ENCODE peak calls at places on chromosomes 6 and 20, in ten cellular contexts. K is CD8-positive, alpha-beta T cell; B is upper lobe of right lung; E is left ventricle myocardium inferior; I is GM23248; V is thoracic aorta; G is Panc1; P is HCT116; D is cardiac muscle cell; Q is lung. F is an unnamed sample.

GRCh38 chr6:82385102-82385501 is 21.5 kb downstream of the TPBG start:
- DNase-seq in D (no peak), I (no peak), B (no peak), G (no peak), P (no peak), Q (no peak), V (no peak), K (no peak), E (no peak), F (no peak)

GRCh38 chr6:39189915-39190544 is 39.2 kb downstream of the KCNK5 start:
- DNase-seq in Q (peak; percentile 70), I (peak; percentile 61), B (peak; percentile 79), V (no peak), E (peak; percentile 25), G (no peak), P (no peak), K (no peak), D (peak; percentile 27), F (no peak)

GRCh38 chr6:73451166-73452106 is 661 bp downstream of the CGAS start:
- DNase-seq in G (peak; percentile 54), K (peak; percentile 49), P (no peak), B (peak; percentile 75), V (no peak), Q (peak; percentile 31), E (peak; percentile 32), D (peak; percentile 59), I (peak; percentile 76), F (peak; percentile 41)

GRCh38 chr6:157224957-157225574 is 98.3 kb downstream of the TMEM242 start:
- DNase-seq in B (peak; percentile 25), V (no peak), I (no peak), K (peak; percentile 5), Q (no peak), E (no peak), P (no peak), G (no peak), D (no peak), F (no peak)

GRCh38 chr6:24100336-24100735 is 25.7 kb upstream of the NRSN1 start:
- DNase-seq in I (no peak), V (no peak), B (no peak), P (no peak), K (no peak), E (no peak), Q (no peak), G (no peak), D (no peak), F (no peak)

GRCh38 chr20:17446171-17446570 is 85.0 kb downstream of the BFSP1 start:
- DNase-seq in Q (no peak), D (no peak), I (no peak), E (no peak), B (no peak), P (no peak), G (no peak), V (no peak), K (no peak), F (no peak)

GRCh38 chr6:144152334-144152900 is 2.1 kb downstream of the STX11 start:
- DNase-seq in V (no peak), G (no peak), E (no peak), I (no peak), P (no peak), D (no peak), B (peak; percentile 70), K (no peak), Q (no peak), F (no peak)

GRCh38 chr6:157832250-157832967 is 9.4 kb downstream of the SNX9 start:
- DNase-seq in I (peak; percentile 69), P (no peak), E (no peak), D (peak; percentile 33), K (no peak), V (no peak), G (no peak), Q (no peak), B (no peak), F (no peak)

GRCh38 chr6:13709698-13710551 is 1.7 kb downstream of the RANBP9 start:
- DNase-seq in D (peak; percentile 49), E (no peak), V (no peak), I (peak; percentile 59), P (no peak), Q (no peak), K (no peak), G (no peak), B (no peak), F (peak; percentile 36)

GRCh38 chr6:107392069-107392468 is 67.3 kb downstream of the PDSS2 start:
- DNase-seq in G (no peak), I (no peak), D (no peak), E (no peak), V (no peak), B (no peak), P (no peak), K (no peak), Q (no peak), F (no peak)

GRCh38 chr6:107386904-107387303 is 72.5 kb downstream of the PDSS2 start:
- DNase-seq in P (no peak), D (no peak), K (no peak), V (no peak), E (no peak), I (no peak), G (no peak), B (no peak), Q (no peak), F (no peak)

GRCh38 chr6:107390056-107390455 is 69.3 kb downstream of the PDSS2 start:
- DNase-seq in E (no peak), B (no peak), I (no peak), V (no peak), G (no peak), Q (no peak), D (no peak), P (no peak), K (no peak), F (no peak)

GRCh38 chr6:107386340-107386739 is 73.0 kb downstream of the PDSS2 start:
- DNase-seq in G (no peak), E (no peak), B (no peak), K (no peak), D (peak; percentile 42), V (no peak), P (no peak), Q (no peak), I (peak; percentile 27), F (no peak)

DNA sequence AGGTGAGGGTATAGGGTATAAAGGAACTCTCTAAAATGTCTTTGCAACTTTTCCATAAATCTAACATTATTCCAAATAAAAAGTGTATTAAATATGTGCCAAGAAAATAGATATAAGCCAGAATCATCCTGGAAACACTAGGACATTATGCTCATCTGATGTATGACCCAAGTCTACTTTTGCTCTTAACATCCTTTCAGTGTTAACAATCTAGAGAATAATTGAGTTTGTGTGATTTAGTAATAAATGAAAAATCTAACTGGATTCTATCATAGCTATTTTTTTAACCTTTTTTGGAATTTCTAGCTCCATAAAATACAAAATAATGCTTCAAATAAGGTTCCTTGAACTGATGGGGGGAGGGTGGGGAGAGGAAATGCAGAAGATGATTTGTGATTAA is 68.7 kb downstream of the PDSS2 start:
- DNase-seq in V (no peak), K (no peak), D (no peak), B (no peak), E (no peak), P (no peak), Q (no peak), I (no peak), G (no peak), F (no peak)
- H3K4me1 ChIP-seq in V (no peaks in the 10 kb centered on the region), K (no peaks in the 10 kb centered on the region), D (peaks cover 13% of the 10 kb centered on the region), B (no peaks in the 10 kb centered on the region), E (no peaks in the 10 kb centered on the region), P (no peaks in the 10 kb centered on the region), Q (no peaks in the 10 kb centered on the region), I (peaks cover 5% of the 10 kb centered on the region), G (no peaks in the 10 kb centered on the region), F (no peaks in the 10 kb centered on the region)

DNA sequence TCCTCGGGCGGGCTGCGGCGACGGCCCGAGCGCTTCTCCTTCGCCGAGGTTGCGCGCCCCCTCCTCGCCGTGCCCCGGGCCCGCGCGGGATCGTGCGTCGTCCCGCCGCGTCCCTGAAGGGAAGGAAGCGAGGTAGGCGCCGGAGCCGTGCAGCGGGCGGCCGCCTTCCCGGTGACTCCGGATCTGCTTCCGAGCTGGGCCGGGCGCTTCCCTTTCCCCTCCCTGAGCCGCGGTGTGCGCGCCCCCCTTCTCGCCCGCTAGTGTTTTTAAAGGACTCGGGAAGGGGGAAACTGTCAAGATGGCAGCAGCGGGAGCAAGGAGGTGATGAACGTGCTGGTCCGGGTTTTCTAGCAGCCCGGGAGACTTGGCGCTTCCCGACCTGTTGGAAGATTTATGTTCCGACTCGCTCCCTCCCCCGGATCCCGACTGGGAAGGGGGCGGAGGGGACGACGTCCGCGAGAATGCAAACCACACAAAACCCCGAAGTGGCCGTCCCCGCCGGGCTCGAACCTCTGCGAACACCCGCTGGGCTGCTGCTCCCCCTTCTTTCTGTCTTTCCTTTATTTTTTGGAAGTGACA is 744 bp upstream of the FOXO3 start:
- DNase-seq in K (no peak), I (peak; percentile 85), P (no peak), B (no peak), Q (peak; percentile 65), V (peak; percentile 43), D (peak; percentile 74), E (no peak), G (no peak), F (no peak)
- H3K27me3 ChIP-seq in K (no peaks in the 10 kb centered on the region), I (no peaks in the 10 kb centered on the region), P (no peaks in the 10 kb centered on the region), B (no peaks in the 10 kb centered on the region), Q (no peaks in the 10 kb centered on the region), V (no peaks in the 10 kb centered on the region), D (peaks cover 28% of the 10 kb centered on the region), E (no peaks in the 10 kb centered on the region), G (no peaks in the 10 kb centered on the region), F (no peaks in the 10 kb centered on the region)

GRCh38 chr6:30100154-30100553 is 12.7 kb downstream of the TRIM31 start:
- DNase-seq in I (no peak), V (no peak), K (no peak), E (no peak), D (no peak), Q (no peak), B (no peak), G (no peak), P (no peak), F (no peak)
- H3K4me3 ChIP-seq in I (peak overlapping the region; percentile 70), V (no peak overlapping the region), K (no peak overlapping the region), E (peak overlapping the region; percentile 65), D (no peak overlapping the region), Q (no peak overlapping the region), B (no peak overlapping the region), G (peak overlapping the region; percentile 78), P (peak overlapping the region; percentile 56), F (no peak overlapping the region)

GRCh38 chr20:35305682-35306556 is 13.7 kb upstream of the FAM83C start:
- DNase-seq in P (peak; percentile 97), Q (no peak), K (peak; percentile 37), G (peak; percentile 96), V (peak; percentile 38), D (peak; percentile 95), I (peak; percentile 100), E (no peak), B (peak; percentile 63), F (no peak)
- H3K4me1 ChIP-seq in P (peaks cover 62% of the 10 kb centered on the region), Q (peaks cover 2% of the 10 kb centered on the region), K (peaks cover 4% of the 10 kb centered on the region), G (peaks cover 80% of the 10 kb centered on the region), V (peaks cover 40% of the 10 kb centered on the region), D (no peaks in the 10 kb centered on the region), I (peaks cover 83% of the 10 kb centered on the region), E (peaks cover 33% of the 10 kb centered on the region), B (no peaks in the 10 kb centered on the region), F (peaks cover 6% of the 10 kb centered on the region)